ENCODE peak calls at places on chromosomes 7 and 10, in six cellular contexts. T is GM23338, K is right lobe of liver, C is adrenal gland, X is testis, J is iPS DF 6.9. P is an unnamed sample.

GRCh38 chr10:13117842-13118783 is 18.1 kb downstream of the OPTN start:
- DNase-seq in T (no peak), K (no peak), C (no peak), X (no peak), J (no peak), P (peak)

GRCh38 chr7:47551550-47552121 is 30.3 kb downstream of the TNS3 start:
- DNase-seq in T (no peak), K (no peak), C (no peak), X (peak), J (no peak), P (peak)

GRCh38 chr7:111076205-111076604 is 14.7 kb upstream of the LRRN3 start:
- DNase-seq in T (no peak), K (no peak), C (no peak), X (no peak), J (no peak), P (no peak)

GRCh38 chr10:56472978-56473377 is 111.9 kb upstream of the ZWINT start:
- DNase-seq in T (no peak), K (no peak), C (no peak), X (no peak), J (no peak), P (no peak)

GRCh38 chr7:87199241-87199640 is 20.3 kb downstream of the TMEM243 start:
- DNase-seq in T (no peak), K (no peak), C (no peak), X (no peak), J (no peak), P (no peak)

GRCh38 chr10:113047963-113048781 is 98.1 kb downstream of the TCF7L2 start:
- DNase-seq in T (peak), K (no peak), C (no peak), X (no peak), J (no peak), P (no peak)

GRCh38 chr7:34755008-34755407 is 97.0 kb downstream of the NPSR1 start:
- DNase-seq in T (no peak), K (no peak), C (no peak), X (no peak), J (no peak), P (no peak)

GRCh38 chr7:28889290-28889689 is 68.8 kb downstream of the TRIL start:
- DNase-seq in T (peak), K (no peak), C (no peak), X (no peak), J (no peak), P (no peak)

GRCh38 chr7:51455948-51456347 is 139.3 kb upstream of the COBL start:
- DNase-seq in T (peak), K (no peak), C (no peak), X (no peak), J (no peak), P (no peak)

GRCh38 chr10:46558141-46558410 is 1.6 kb upstream of the GPRIN2 start:
- DNase-seq in T (no peak), K (no peak), C (no peak), X (no peak), J (no peak), P (no peak)

GRCh38 chr10:101018600-101019439 is 12.1 kb downstream of the PDZD7 start:
- DNase-seq in T (peak), K (peak), C (peak), X (peak), J (no peak), P (peak)

GRCh38 chr10:24820616-24821015 is 96.9 kb upstream of the ARHGAP21 start:
- DNase-seq in T (no peak), K (no peak), C (peak), X (no peak), J (no peak), P (no peak)

GRCh38 chr7:159197066-159197975 is 52.7 kb upstream of the VIPR2 start:
- DNase-seq in T (peak), K (no peak), C (no peak), X (no peak), J (no peak), P (no peak)

GRCh38 chr10:48246501-48246900 is 28.0 kb downstream of the FRMPD2 start:
- DNase-seq in T (no peak), K (no peak), C (no peak), X (no peak), J (no peak), P (no peak)

GRCh38 chr7:4873071-4873944 is 10.2 kb downstream of the RADIL start:
- DNase-seq in T (no peak), K (no peak), C (no peak), X (no peak), J (no peak), P (no peak)

GRCh38 chr7:1970895-1971294 is 261.9 kb downstream of the MAD1L1 start:
- DNase-seq in T (no peak), K (peak), C (no peak), X (no peak), J (no peak), P (no peak)

GRCh38 chr10:48708144-48708543 is 23.5 kb downstream of the WDFY4 start:
- DNase-seq in T (no peak), K (no peak), C (no peak), X (peak), J (no peak), P (no peak)

GRCh38 chr10:42952931-42953683 is 123.8 kb upstream of the RET start:
- DNase-seq in T (no peak), K (peak), C (peak), X (no peak), J (no peak), P (no peak)

GRCh38 chr7:50730459-50731400 is 52.0 kb downstream of the GRB10 start:
- DNase-seq in T (no peak), K (peak), C (peak), X (no peak), J (no peak), P (no peak)

GRCh38 chr10:44981172-44982113 is 2.8 kb upstream of the DEPP1 start:
- DNase-seq in T (no peak), K (no peak), C (no peak), X (peak), J (no peak), P (peak)

GRCh38 chr7:30971840-30972563 is 8.2 kb downstream of the GHRHR start:
- DNase-seq in T (no peak), K (no peak), C (no peak), X (no peak), J (no peak), P (no peak)

GRCh38 chr10:85784792-85785191 is 581.8 kb downstream of the GRID1 start:
- DNase-seq in T (no peak), K (no peak), C (no peak), X (no peak), J (no peak), P (no peak)

GRCh38 chr10:69449841-69450240 is 1.4 kb upstream of the TSPAN15 start:
- DNase-seq in T (peak), K (no peak), C (no peak), X (peak), J (peak), P (peak)

GRCh38 chr7:20158684-20159083 is 58.5 kb downstream of the MACC1 start:
- DNase-seq in T (no peak), K (no peak), C (no peak), X (no peak), J (no peak), P (no peak)

GRCh38 chr10:30639946-30640786 is 10.6 kb upstream of the LYZL2 start:
- DNase-seq in T (peak), K (no peak), C (no peak), X (no peak), J (peak), P (no peak)

GRCh38 chr7:7944619-7945282 is 23.8 kb upstream of the GLCCI1 start:
- DNase-seq in T (no peak), K (no peak), C (no peak), X (no peak), J (no peak), P (no peak)

GRCh38 chr10:118694848-118695247 is 59.9 kb downstream of the CACUL1 start:
- DNase-seq in T (no peak), K (no peak), C (no peak), X (no peak), J (no peak), P (no peak)

GRCh38 chr7:80114159-80114558 is 20.5 kb upstream of the GNAI1 start:
- DNase-seq in T (no peak), K (no peak), C (no peak), X (no peak), J (no peak), P (no peak)

GRCh38 chr7:18610331-18610948 is 114.9 kb downstream of the HDAC9 start:
- DNase-seq in T (peak), K (no peak), C (no peak), X (peak), J (peak), P (no peak)

GRCh38 chr7:79647711-79648110 is 194.2 kb upstream of the MAGI2 start:
- DNase-seq in T (no peak), K (no peak), C (no peak), X (no peak), J (no peak), P (no peak)

GRCh38 chr10:120011359-120012132 is 119.0 kb downstream of the SEC23IP start:
- DNase-seq in T (peak), K (no peak), C (no peak), X (no peak), J (peak), P (no peak)

GRCh38 chr10:50554995-50555568 is 68.7 kb downstream of the SGMS1 start:
- DNase-seq in T (peak), K (no peak), C (no peak), X (peak), J (no peak), P (no peak)

DNA sequence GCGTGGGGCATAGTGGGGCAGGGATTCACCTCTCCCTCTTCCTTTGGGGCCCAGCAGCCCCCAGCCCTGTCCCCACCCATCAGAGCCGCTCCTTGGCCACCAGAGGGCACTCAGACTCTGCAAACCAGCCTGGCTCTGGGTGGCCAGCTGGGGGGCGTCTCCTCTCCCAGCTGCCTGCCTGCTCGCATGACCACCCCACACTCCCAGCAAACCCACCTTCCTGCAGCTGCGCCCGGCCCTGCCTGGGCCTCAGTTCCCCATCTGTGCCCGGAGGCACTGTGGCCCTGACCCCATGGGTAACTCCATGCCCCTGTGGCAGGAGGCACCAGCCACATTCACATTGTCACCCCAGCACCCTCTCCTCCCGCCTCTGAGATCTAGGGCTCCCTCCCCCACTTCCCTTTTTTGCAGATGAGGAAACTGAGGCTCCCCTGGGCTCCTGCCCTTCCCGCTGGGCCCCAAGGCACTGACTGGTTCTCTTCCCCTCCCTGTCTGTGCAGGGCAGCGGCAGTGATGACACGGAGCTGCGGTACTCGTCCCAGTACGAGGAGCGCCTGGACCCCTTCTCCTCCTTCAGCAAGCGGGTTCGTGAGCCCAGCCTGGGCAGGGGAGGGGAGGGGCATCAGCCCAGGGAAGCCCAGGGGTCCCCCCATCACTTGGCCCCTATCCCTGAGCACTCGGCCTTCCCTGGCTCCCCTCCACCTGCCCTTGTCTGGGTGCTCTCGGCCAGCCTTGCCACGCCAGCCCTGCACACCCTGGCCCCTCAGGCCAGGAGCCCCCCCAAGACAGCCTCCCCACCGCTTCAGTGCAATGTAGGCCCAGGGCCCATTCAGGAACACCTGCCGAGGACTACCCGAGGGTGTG is 6.9 kb upstream of the SH2B2 start:
- DNase-seq in T (peak), K (no peak), C (no peak), X (no peak), J (no peak), P (peak)
- H3K4me3 ChIP-seq in T (no peak), K (no peak), C (no peak), X (no peak), J (no peak), P (no peak)

GRCh38 chr10:17214991-17215781 is 12.9 kb upstream of the VIM start:
- DNase-seq in T (no peak), K (no peak), C (no peak), X (no peak), J (no peak), P (no peak)
- H3K4me3 ChIP-seq in T (no peak), K (no peak), C (no peak), X (no peak), J (no peak), P (no peak)

DNA sequence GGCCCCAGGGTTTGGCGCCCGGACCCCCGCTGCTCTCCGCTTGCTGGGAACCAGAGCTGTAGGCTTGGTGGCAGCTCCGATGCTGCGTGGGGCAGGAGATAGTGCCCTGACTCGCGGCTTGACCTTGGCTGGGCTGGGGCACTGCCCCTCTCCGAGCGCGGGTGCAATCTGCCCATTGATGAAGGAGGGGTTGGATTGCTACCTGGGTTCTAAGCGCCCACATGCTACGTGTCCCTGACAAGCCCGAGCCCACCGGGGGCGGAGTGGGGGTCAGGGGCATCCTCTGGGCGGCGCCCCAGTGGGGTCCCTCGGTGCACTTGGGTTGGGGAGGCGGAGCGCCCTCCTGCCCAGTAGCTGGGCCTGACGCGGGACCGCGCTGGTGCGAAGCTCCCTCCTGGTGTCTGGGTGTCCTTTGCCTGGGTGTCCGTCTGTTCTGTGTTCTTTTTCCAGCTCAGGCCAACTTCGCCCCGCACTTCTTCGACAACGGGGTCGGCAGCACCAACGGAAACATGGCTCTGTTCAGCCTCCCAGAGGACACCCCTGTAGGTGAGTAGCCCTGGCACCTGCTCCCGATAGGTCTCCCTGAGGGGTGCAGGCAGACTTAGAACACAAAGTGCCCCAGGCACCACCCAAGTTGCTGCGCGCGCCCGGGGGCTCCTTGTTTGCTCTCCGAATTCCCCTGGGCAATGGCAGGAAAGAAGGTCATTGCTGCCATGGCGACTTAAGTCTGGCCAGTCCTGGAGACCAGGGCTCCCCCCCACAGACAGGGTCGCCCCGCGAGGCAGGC is 900 bp downstream of the CDHR1 start:
- DNase-seq in T (no peak), K (no peak), C (no peak), X (no peak), J (no peak), P (no peak)
- H3K4me3 ChIP-seq in T (peak), K (peak), C (no peak), X (peak), J (peak), P (peak)

GRCh38 chr7:89988070-89988469 is 166.2 kb upstream of the STEAP1 start:
- DNase-seq in T (no peak), K (no peak), C (no peak), X (no peak), J (no peak), P (no peak)
- H3K4me3 ChIP-seq in T (peak), K (no peak), C (no peak), X (no peak), J (no peak), P (no peak)

GRCh38 chr7:134789967-134790685 is 10.7 kb downstream of the CALD1 start:
- DNase-seq in T (no peak), K (no peak), C (no peak), X (peak), J (no peak), P (no peak)
- H3K4me3 ChIP-seq in T (no peak), K (no peak), C (no peak), X (no peak), J (no peak), P (no peak)

GRCh38 chr7:130904792-130905191 is 170.8 kb upstream of the KLF14 start:
- DNase-seq in T (no peak), K (no peak), C (no peak), X (no peak), J (no peak), P (no peak)
- H3K4me3 ChIP-seq in T (no peak), K (no peak), C (no peak), X (no peak), J (no peak), P (no peak)

GRCh38 chr10:89535185-89536012 is at the start of gene SLC16A12:
- DNase-seq in T (peak), K (no peak), C (no peak), X (peak), J (no peak), P (peak)
- H3K4me3 ChIP-seq in T (peak), K (peak), C (no peak), X (peak), J (peak), P (peak)

GRCh38 chr10:97685395-97685958 is 1.6 kb downstream of the AVPI1 start:
- DNase-seq in T (peak), K (peak), C (peak), X (peak), J (no peak), P (no peak)
- H3K4me3 ChIP-seq in T (peak), K (peak), C (peak), X (no peak), J (no peak), P (peak)

GRCh38 chr10:99779335-99779734 is 3.1 kb upstream of the ABCC2 start:
- DNase-seq in T (no peak), K (no peak), C (no peak), X (no peak), J (no peak), P (no peak)
- H3K4me3 ChIP-seq in T (no peak), K (peak), C (no peak), X (no peak), J (no peak), P (no peak)

DNA sequence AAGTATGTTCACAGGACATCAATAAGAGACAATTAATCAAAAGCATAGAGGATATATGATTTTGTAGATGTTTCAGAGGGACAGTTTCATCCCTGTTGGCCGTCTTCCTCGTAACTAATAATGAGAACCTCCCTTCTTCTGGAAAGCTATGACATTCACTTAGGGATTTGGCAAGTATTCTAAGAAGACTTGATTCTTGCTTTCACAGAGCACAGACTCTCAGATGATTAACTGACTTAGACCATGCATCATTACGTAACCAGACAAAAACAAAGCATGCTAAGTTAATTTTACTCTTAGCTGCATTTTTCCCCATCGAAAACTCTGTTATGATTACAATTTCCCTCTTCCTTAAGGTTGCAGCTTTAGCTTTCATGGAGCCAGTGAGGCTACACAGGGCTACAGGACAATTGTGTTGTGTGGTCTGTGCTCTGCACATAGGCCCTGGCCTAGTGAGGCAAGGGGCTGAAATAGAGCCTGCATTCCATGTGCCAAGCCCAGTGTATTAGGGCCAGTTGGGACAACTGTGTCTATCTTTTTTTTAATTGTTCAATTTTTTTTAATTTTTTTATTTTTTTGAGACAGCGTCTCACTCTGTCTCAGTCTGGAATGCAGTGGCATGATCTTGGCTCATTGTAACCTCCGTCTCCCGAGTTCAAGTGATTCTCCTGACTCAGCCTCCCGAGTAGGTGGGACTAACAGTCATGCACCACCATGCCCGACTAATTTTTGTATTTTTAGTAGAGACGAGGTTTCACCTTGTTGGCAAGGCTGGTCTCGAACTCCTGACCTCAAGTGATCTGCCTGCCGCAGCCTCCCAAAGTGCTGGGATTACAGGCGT is 105.3 kb downstream of the PLXDC2 start:
- DNase-seq in T (no peak), K (no peak), C (no peak), X (no peak), J (no peak), P (no peak)
- H3K4me3 ChIP-seq in T (no peak), K (no peak), C (no peak), X (no peak), J (no peak), P (no peak)

P was measured in right cardiac atrium.